ENCODE peak calls at places on chromosomes 2 and 18, in eight cellular contexts. O is NCI-H187; U is fibroblast of the aortic adventitia; K is NCI-H1105; Q is activated gamma-delta T cell treated with Interleukin-2 at 50 U/mL for 16 hours; A is effector memory CD8-positive, alpha-beta T cell; Y is LoVo; F is CD4-positive, alpha-beta T cell. J is an unnamed sample.

GRCh38 chr2:219574509-219575311 is 2.6 kb downstream of the INHA start:
- DNase-seq in O (no peak), U (no peak), K (no peak), Q (no peak), A (no peak), Y (no peak), F (no peak), J (no peak)

GRCh38 chr2:164840458-164840929 is 1.1 kb downstream of the COBLL1 start:
- DNase-seq in O (no peak), U (no peak), K (peak; percentile 19), Q (no peak), A (no peak), Y (peak; percentile 48), F (no peak), J (no peak)

GRCh38 chr18:33761363-33761762 is 183.3 kb downstream of the ASXL3 start:
- DNase-seq in O (no peak), U (peak; percentile 65), K (peak; percentile 45), Q (no peak), A (no peak), Y (no peak), F (no peak), J (peak; percentile 37)

GRCh38 chr2:179898873-179899272 is 37.5 kb upstream of the ZNF385B start:
- DNase-seq in O (no peak), U (peak; percentile 37), K (peak; percentile 19), Q (no peak), A (no peak), Y (peak; percentile 29), F (no peak), J (peak; percentile 37)

GRCh38 chr2:172735646-172736418 is at the start of gene RAPGEF4:
- DNase-seq in O (peak; percentile 6), U (no peak), K (peak; percentile 26), Q (no peak), A (no peak), Y (peak; percentile 14), F (no peak), J (no peak)

GRCh38 chr2:224885836-224886547 is 156.3 kb downstream of the DOCK10 start:
- DNase-seq in O (no peak), U (peak; percentile 74), K (no peak), Q (no peak), A (no peak), Y (no peak), F (no peak), J (peak; percentile 68)

GRCh38 chr18:24219561-24220317 is 80.9 kb downstream of the CABYR start:
- DNase-seq in O (peak; percentile 12), U (no peak), K (no peak), Q (no peak), A (no peak), Y (no peak), F (no peak), J (no peak)

GRCh38 chr2:120858764-120859525 is 123.3 kb downstream of the GLI2 start:
- DNase-seq in O (no peak), U (no peak), K (no peak), Q (no peak), A (no peak), Y (no peak), F (no peak), J (no peak)

GRCh38 chr2:142952018-142952417 is 74.6 kb downstream of the KYNU start:
- DNase-seq in O (no peak), U (no peak), K (no peak), Q (no peak), A (no peak), Y (no peak), F (no peak), J (no peak)

GRCh38 chr2:54020793-54021414 is 50.1 kb upstream of the PSME4 start:
- DNase-seq in O (no peak), U (no peak), K (no peak), Q (no peak), A (no peak), Y (no peak), F (no peak), J (no peak)

GRCh38 chr18:22465859-22466602 is 48.3 kb upstream of the CTAGE1 start:
- DNase-seq in O (no peak), U (peak; percentile 98), K (no peak), Q (peak; percentile 37), A (peak; percentile 41), Y (peak; percentile 86), F (no peak), J (peak; percentile 96)

GRCh38 chr2:152062130-152063091 is 36.4 kb downstream of the CACNB4 start:
- DNase-seq in O (no peak), U (peak; percentile 94), K (no peak), Q (no peak), A (no peak), Y (no peak), F (no peak), J (peak; percentile 37)

GRCh38 chr2:120763516-120763915 is 27.8 kb downstream of the GLI2 start:
- DNase-seq in O (no peak), U (no peak), K (no peak), Q (no peak), A (no peak), Y (peak; percentile 29), F (no peak), J (peak; percentile 40)

GRCh38 chr18:61581578-61582204 is 248.5 kb downstream of the CDH20 start:
- DNase-seq in O (no peak), U (peak; percentile 60), K (peak; percentile 54), Q (peak; percentile 63), A (peak; percentile 50), Y (peak; percentile 52), F (peak; percentile 65), J (peak; percentile 60)

GRCh38 chr2:222057249-222058073 is 241.3 kb downstream of the PAX3 start:
- DNase-seq in O (no peak), U (peak; percentile 16), K (no peak), Q (no peak), A (no peak), Y (peak; percentile 27), F (no peak), J (peak; percentile 16)

GRCh38 chr2:127574656-127575055 is 39.2 kb downstream of the MYO7B start:
- DNase-seq in O (no peak), U (no peak), K (no peak), Q (no peak), A (no peak), Y (no peak), F (no peak), J (no peak)

GRCh38 chr2:12835733-12836132 is 119.0 kb downstream of the TRIB2 start:
- DNase-seq in O (no peak), U (no peak), K (no peak), Q (no peak), A (no peak), Y (no peak), F (no peak), J (no peak)

GRCh38 chr2:62452701-62453449 is 53.1 kb downstream of the TMEM17 start:
- DNase-seq in O (no peak), U (no peak), K (no peak), Q (no peak), A (no peak), Y (no peak), F (no peak), J (no peak)

J was measured in fibroblast of pulmonary artery.